ENCODE peak calls at places on chromosomes 12 and 14, in four cellular contexts. One of them, this sample, is unnamed.
A peak's percentile ranks its signal among the peaks of the same experiment; 100 is the strongest.

GRCh38 chr12:64706366-64706765 is 52.8 kb downstream of the GNS start:
- DNase-seq in body of pancreas: no peak
- DNase-seq in GM23248: no peak
- DNase-seq in GM12865: no peak
- DNase-seq in this sample: no peak

GRCh38 chr14:71245659-71246361 is 338.6 kb downstream of the PCNX1 start:
- DNase-seq in GM23248: no peak
- DNase-seq in GM12865: peak; percentile 49
- DNase-seq in body of pancreas: no peak
- DNase-seq in this sample: no peak

GRCh38 chr12:94037444-94037843 is 110.9 kb upstream of the PLXNC1 start:
- DNase-seq in GM12865: no peak
- DNase-seq in GM23248: no peak
- DNase-seq in body of pancreas: no peak
- DNase-seq in this sample: no peak

GRCh38 chr12:5081016-5081415 is 37.3 kb downstream of the KCNA5 start:
- DNase-seq in body of pancreas: no peak
- DNase-seq in GM23248: no peak
- DNase-seq in GM12865: no peak
- DNase-seq in this sample: no peak

GRCh38 chr14:24132061-24132685 is 1.7 kb downstream of the FITM1 start:
- DNase-seq in body of pancreas: peak; percentile 82
- DNase-seq in GM12865: no peak
- DNase-seq in GM23248: no peak
- DNase-seq in this sample: peak; percentile 58

GRCh38 chr12:132510111-132510724 is 20.3 kb downstream of the FBRSL1 start:
- DNase-seq in GM23248: no peak
- DNase-seq in GM12865: no peak
- DNase-seq in body of pancreas: no peak
- DNase-seq in this sample: no peak

GRCh38 chr14:29548948-29549370 is 378.7 kb downstream of the PRKD1 start:
- DNase-seq in GM23248: peak; percentile 81
- DNase-seq in body of pancreas: peak; percentile 6
- DNase-seq in GM12865: peak; percentile 54
- DNase-seq in this sample: no peak

GRCh38 chr12:25859976-25860375 is 98.5 kb upstream of the RASSF8 start:
- DNase-seq in GM12865: no peak
- DNase-seq in GM23248: no peak
- DNase-seq in body of pancreas: no peak
- DNase-seq in this sample: no peak

GRCh38 chr12:95942532-95943230 is at the start of gene CCDC38:
- DNase-seq in body of pancreas: peak; percentile 87
- DNase-seq in GM12865: peak; percentile 90
- DNase-seq in GM23248: peak; percentile 81
- DNase-seq in this sample: peak; percentile 74

GRCh38 chr12:40202095-40203059 is 22.4 kb upstream of the LRRK2 start:
- DNase-seq in body of pancreas: no peak
- DNase-seq in GM23248: peak; percentile 2
- DNase-seq in GM12865: no peak
- DNase-seq in this sample: no peak

GRCh38 chr12:127745466-127746220 is 521.3 kb upstream of the TMEM132C start:
- DNase-seq in body of pancreas: no peak
- DNase-seq in GM23248: no peak
- DNase-seq in GM12865: no peak
- DNase-seq in this sample: no peak

GRCh38 chr14:81953419-81953818 is 419.8 kb upstream of the SEL1L start:
- DNase-seq in GM12865: no peak
- DNase-seq in body of pancreas: no peak
- DNase-seq in GM23248: no peak
- DNase-seq in this sample: no peak

GRCh38 chr14:102930753-102931579 is 8.5 kb downstream of the AMN start:
- DNase-seq in GM12865: no peak
- DNase-seq in GM23248: peak; percentile 41
- DNase-seq in body of pancreas: no peak
- DNase-seq in this sample: no peak

GRCh38 chr12:32115404-32116104 is 8.9 kb downstream of the BICD1 start:
- DNase-seq in GM23248: peak; percentile 98
- DNase-seq in body of pancreas: peak; percentile 81
- DNase-seq in GM12865: peak; percentile 57
- DNase-seq in this sample: no peak

GRCh38 chr14:37027188-37027824 is 145.1 kb downstream of the SLC25A21 start:
- DNase-seq in body of pancreas: no peak
- DNase-seq in GM23248: no peak
- DNase-seq in GM12865: no peak
- DNase-seq in this sample: no peak

DNA sequence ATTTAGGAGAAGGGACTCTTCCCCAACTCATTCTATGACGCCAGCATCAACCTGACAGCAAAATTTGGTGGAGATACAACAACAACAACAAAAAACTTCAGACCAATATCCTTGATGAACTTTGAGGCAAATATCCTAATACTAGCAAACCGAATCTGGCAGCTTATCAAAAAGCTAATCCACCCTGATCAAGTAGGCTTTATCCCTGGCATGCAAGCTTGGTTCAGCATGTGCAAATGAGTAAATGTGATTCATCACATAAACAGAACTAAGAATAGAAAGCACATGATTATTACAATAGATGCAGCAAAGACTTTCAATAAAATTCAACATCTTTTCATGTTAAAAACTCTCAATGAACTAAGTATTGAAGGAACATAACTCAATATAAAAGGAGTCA is 233.5 kb downstream of the CCDC59 start:
- DNase-seq in body of pancreas: no peak
- DNase-seq in GM23248: peak; percentile 42
- DNase-seq in GM12865: no peak
- DNase-seq in this sample: no peak
- H3K4me3 ChIP-seq in body of pancreas: no peak overlapping the region
- H3K4me3 ChIP-seq in GM23248: no peak overlapping the region
- H3K4me3 ChIP-seq in GM12865: no peak overlapping the region
- H3K4me3 ChIP-seq in this sample: no peak overlapping the region

GRCh38 chr12:27336254-27336653 is 3.6 kb downstream of the BMAL2 start:
- DNase-seq in body of pancreas: no peak
- DNase-seq in GM12865: no peak
- DNase-seq in GM23248: no peak
- DNase-seq in this sample: no peak
- H3K4me3 ChIP-seq in body of pancreas: no peak overlapping the region
- H3K4me3 ChIP-seq in GM12865: no peak overlapping the region
- H3K4me3 ChIP-seq in GM23248: no peak overlapping the region
- H3K4me3 ChIP-seq in this sample: no peak overlapping the region

DNA sequence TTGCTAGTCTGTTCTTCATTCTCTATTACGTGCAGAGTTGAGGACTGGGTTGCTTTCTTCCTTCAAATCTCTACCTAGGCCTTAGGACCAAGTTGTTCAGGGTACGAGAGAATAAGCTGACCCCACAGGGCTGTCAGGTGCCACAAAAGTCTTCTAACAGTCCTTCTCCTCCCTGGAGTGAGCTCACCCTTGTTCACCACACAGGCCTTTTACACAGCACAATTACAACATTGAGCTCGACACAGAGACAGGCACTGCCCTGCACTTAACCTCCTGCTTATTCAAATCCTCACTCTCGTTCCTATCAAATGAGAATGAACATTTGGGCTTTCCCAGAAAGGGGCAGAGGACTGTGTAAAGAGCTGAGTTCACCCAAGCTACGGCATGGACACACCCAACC is 2.4 kb downstream of the GALNT6 start:
- DNase-seq in GM12865: peak; percentile 15
- DNase-seq in GM23248: no peak
- DNase-seq in body of pancreas: no peak
- DNase-seq in this sample: no peak
- H3K4me3 ChIP-seq in GM12865: no peak overlapping the region
- H3K4me3 ChIP-seq in GM23248: no peak overlapping the region
- H3K4me3 ChIP-seq in body of pancreas: no peak overlapping the region
- H3K4me3 ChIP-seq in this sample: no peak overlapping the region

DNA sequence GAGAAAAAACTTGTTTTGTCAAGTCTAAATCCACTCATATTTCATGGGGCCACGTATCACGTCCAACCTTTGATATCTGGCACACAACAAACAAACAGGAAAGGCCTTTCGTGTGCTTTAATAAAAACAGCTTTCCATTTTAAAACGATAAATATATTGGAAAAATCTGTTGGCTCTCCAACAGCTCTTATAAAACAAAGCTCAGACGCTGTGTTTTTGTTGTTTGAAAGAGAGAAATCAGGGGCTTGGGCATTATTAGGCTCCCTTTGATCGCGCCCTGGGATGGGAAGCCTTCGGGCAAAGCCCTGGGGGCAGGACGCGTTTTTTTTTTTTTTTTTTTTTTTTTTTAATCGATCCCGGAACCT is 430 bp upstream of the PLEKHA5 start:
- DNase-seq in GM23248: no peak
- DNase-seq in body of pancreas: no peak
- DNase-seq in GM12865: no peak
- DNase-seq in this sample: no peak
- H3K4me3 ChIP-seq in GM23248: peak overlapping the region; percentile 63
- H3K4me3 ChIP-seq in body of pancreas: no peak overlapping the region
- H3K4me3 ChIP-seq in GM12865: peak overlapping the region; percentile 25
- H3K4me3 ChIP-seq in this sample: no peak overlapping the region

GRCh38 chr14:31414190-31414833 is 6.0 kb downstream of the HEATR5A start:
- DNase-seq in body of pancreas: no peak
- DNase-seq in GM12865: no peak
- DNase-seq in GM23248: peak; percentile 51
- DNase-seq in this sample: no peak

GRCh38 chr14:31408421-31408820 is 11.9 kb downstream of the HEATR5A start:
- DNase-seq in body of pancreas: no peak
- DNase-seq in GM23248: no peak
- DNase-seq in GM12865: no peak
- DNase-seq in this sample: no peak

GRCh38 chr14:31411218-31411727 is 9.1 kb downstream of the HEATR5A start:
- DNase-seq in GM23248: peak; percentile 40
- DNase-seq in body of pancreas: no peak
- DNase-seq in GM12865: no peak
- DNase-seq in this sample: no peak

GRCh38 chr14:31405599-31406251 is 14.6 kb downstream of the HEATR5A start:
- DNase-seq in GM12865: no peak
- DNase-seq in body of pancreas: no peak
- DNase-seq in GM23248: no peak
- DNase-seq in this sample: no peak

DNA sequence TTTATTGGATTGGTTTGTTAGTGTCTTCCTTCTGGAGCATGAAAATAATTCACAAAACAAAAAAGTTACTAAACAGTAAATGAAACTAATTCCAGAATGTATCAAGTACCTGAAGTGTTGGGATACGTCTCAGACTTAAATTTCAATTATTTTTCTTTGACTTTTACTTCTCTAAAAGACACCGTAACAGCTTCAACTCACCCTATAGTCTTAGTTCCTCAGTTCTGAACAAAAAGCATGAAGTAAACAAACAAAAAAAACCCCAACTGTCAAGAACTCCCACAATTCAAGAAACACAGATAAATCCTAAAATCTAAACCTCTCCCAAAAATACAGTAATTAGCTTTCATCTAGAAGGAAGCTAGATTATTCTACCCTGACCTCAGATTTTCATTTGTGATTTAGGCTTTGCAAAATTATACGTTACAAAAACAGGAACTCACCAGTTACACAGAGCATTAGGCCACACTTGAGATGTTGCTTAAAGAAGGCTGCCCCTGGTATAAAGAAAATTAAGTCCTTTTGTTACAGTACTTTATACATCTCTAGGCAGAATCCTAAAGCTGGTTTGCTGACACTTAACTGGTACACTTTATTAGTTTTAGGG is 10.2 kb downstream of the HEATR5A start:
- DNase-seq in GM12865: no peak
- DNase-seq in body of pancreas: no peak
- DNase-seq in GM23248: no peak
- DNase-seq in this sample: no peak
- H3K4me3 ChIP-seq in GM12865: peak overlapping the region; percentile 15
- H3K4me3 ChIP-seq in body of pancreas: no peak overlapping the region
- H3K4me3 ChIP-seq in GM23248: no peak overlapping the region
- H3K4me3 ChIP-seq in this sample: no peak overlapping the region

DNA sequence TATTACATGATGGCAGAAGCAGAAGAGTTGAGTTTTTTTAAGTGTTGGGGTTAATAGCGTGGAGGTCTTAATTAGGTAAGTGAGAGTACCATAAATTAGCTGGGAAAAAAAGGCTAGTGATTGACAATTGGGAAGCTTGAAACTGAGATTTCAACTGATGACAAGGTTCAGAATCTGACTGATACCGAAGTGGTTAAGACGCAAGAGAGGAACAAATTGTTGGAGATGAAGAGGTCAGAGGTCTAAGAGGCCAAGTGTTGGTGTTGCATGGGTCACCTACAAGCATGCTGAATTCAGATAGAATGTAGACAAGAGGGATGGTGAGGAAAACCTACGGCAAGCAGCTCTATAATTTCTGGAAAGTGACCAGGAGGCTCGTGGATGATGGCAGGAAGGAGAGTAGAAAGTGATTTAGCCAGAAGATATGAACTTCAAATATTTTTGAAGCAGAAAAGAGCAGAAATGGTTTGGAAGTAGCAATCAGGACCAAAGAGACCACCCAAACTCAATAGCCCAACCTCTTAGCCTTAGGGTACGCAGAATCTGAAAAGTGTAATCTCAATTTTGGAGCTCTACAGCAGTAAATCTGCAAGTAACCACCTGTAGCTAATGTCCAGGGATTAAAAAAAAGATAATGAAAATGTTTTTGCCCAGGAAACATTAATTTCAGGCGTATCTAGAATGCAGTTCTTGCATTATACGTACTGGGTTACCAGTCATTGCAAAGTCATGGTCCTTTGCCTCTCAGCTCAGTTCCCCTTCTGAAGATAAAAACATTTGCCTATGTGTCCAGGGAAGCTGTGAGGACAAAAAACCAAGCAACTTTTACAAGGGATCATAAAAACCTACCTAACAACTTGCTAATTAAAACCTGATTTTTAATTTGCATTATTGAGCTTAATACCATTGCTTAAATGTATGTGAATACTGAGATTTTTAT is 1.7 kb upstream of the TMPO start:
- DNase-seq in body of pancreas: no peak
- DNase-seq in GM23248: no peak
- DNase-seq in GM12865: peak; percentile 51
- DNase-seq in this sample: no peak
- H3K4me3 ChIP-seq in body of pancreas: no peak overlapping the region
- H3K4me3 ChIP-seq in GM23248: peak overlapping the region; percentile 96
- H3K4me3 ChIP-seq in GM12865: peak overlapping the region; percentile 99
- H3K4me3 ChIP-seq in this sample: peak overlapping the region; percentile 82

GRCh38 chr14:75125617-75126016 is 1.2 kb downstream of the NEK9 start:
- DNase-seq in body of pancreas: no peak
- DNase-seq in GM23248: peak; percentile 85
- DNase-seq in GM12865: no peak
- DNase-seq in this sample: no peak
- H3K4me3 ChIP-seq in body of pancreas: no peak overlapping the region
- H3K4me3 ChIP-seq in GM23248: peak overlapping the region; percentile 78
- H3K4me3 ChIP-seq in GM12865: peak overlapping the region; percentile 100
- H3K4me3 ChIP-seq in this sample: peak overlapping the region; percentile 89

DNA sequence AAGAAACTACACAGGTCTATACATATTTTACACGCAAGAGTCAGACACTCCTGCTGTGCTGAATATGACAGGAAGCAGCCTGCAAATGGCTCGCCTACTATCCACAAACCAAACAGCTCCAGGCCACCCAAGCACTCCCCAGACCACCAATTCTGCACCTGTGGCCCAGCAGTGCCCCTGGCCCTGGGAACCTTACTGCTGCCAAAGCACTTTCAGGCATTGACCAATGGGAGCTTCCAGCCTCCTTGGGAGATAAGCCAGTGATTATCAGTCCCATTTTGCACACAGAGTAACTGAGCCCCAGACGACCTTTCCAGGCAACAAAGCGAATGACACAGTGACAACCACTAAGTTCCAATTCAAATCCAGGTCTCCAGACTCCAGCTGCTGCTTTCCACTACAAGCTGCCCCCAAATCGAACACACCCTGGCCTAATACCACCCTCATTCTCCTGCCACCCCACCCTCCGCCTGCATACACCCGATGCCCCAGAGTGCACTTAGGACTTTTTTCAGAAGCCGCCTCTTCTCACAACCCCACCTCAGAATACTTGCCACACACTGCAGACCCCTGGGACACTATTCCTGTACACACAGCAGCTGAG is 126.2 kb upstream of the PRMT8 start:
- DNase-seq in body of pancreas: peak; percentile 38
- DNase-seq in GM12865: no peak
- DNase-seq in GM23248: no peak
- DNase-seq in this sample: no peak
- H3K4me3 ChIP-seq in body of pancreas: peak overlapping the region; percentile 45
- H3K4me3 ChIP-seq in GM12865: no peak overlapping the region
- H3K4me3 ChIP-seq in GM23248: no peak overlapping the region
- H3K4me3 ChIP-seq in this sample: no peak overlapping the region